ENCODE peak calls at places on chromosomes 7 and 10, in ten cellular contexts. N is upper lobe of right lung, S is GM23338, H is GM13976, B is neural progenitor cell, K is left ventricle myocardium inferior, X is HFF-Myc, C is BJ, W is tibial nerve, E is endothelial cell of umbilical vein. I is an unnamed sample.
A peak's percentile ranks its signal among the peaks of the same experiment; 100 is the strongest.

GRCh38 chr10:118950190-118950658 is 79.3 kb upstream of the NANOS1 start:
- DNase-seq in N (no peak), S (no peak), H (no peak), B (no peak), K (no peak), X (no peak), C (no peak), W (no peak), E (peak; percentile 53), I (no peak)

GRCh38 chr10:114911801-114912479 is 26.1 kb upstream of the TRUB1 start:
- DNase-seq in N (no peak), S (no peak), H (no peak), B (peak; percentile 11), K (no peak), X (no peak), C (no peak), W (no peak), E (peak; percentile 10), I (no peak)

GRCh38 chr10:12177642-12178041 is 18.0 kb downstream of the NUDT5 start:
- DNase-seq in N (no peak), S (no peak), H (no peak), B (no peak), K (no peak), X (no peak), C (no peak), W (no peak), E (no peak), I (no peak)

GRCh38 chr10:63866747-63867140 is 345.5 kb downstream of the REEP3 start:
- DNase-seq in N (no peak), S (peak; percentile 26), H (no peak), B (peak; percentile 11), K (no peak), X (peak; percentile 11), C (no peak), W (no peak), E (peak; percentile 45), I (no peak)

GRCh38 chr7:121072826-121073225 is 84.3 kb downstream of the CPED1 start:
- DNase-seq in N (no peak), S (no peak), H (no peak), B (no peak), K (no peak), X (no peak), C (no peak), W (no peak), E (no peak), I (no peak)

GRCh38 chr10:77599651-77600050 is 38.0 kb downstream of the KCNMA1 start:
- DNase-seq in N (no peak), S (no peak), H (no peak), B (no peak), K (no peak), X (no peak), C (no peak), W (no peak), E (no peak), I (no peak)

GRCh38 chr10:13087986-13088618 is 11.9 kb upstream of the OPTN start:
- DNase-seq in N (no peak), S (no peak), H (no peak), B (no peak), K (no peak), X (no peak), C (peak; percentile 55), W (peak; percentile 31), E (no peak), I (no peak)

GRCh38 chr7:153530441-153530840 is 521.8 kb upstream of the DPP6 start:
- DNase-seq in N (no peak), S (no peak), H (no peak), B (no peak), K (no peak), X (no peak), C (no peak), W (no peak), E (no peak), I (no peak)

GRCh38 chr10:113454341-113455061 is 98.4 kb upstream of the HABP2 start:
- DNase-seq in N (peak; percentile 79), S (peak; percentile 89), H (peak; percentile 60), B (peak; percentile 77), K (peak; percentile 33), X (no peak), C (no peak), W (peak; percentile 55), E (peak; percentile 36), I (no peak)

GRCh38 chr10:131576341-131577177 is 265.0 kb upstream of the TCERG1L start:
- DNase-seq in N (no peak), S (no peak), H (no peak), B (no peak), K (no peak), X (no peak), C (no peak), W (no peak), E (no peak), I (no peak)

GRCh38 chr10:24039897-24040296 is 169.0 kb upstream of the KIAA1217 start:
- DNase-seq in N (no peak), S (no peak), H (no peak), B (no peak), K (no peak), X (no peak), C (no peak), W (no peak), E (no peak), I (no peak)

GRCh38 chr7:129401968-129402860 is 32.0 kb upstream of the STRIP2 start:
- DNase-seq in N (no peak), S (no peak), H (peak; percentile 35), B (no peak), K (no peak), X (no peak), C (no peak), W (no peak), E (no peak), I (no peak)
- TF ChIP-seq CTCF in N (no peak), S (no peak), H (peak; percentile 25), B (no peak), K (no peak), X (no peak), C (no peak), W (no peak), E (no peak), I (no peak)

GRCh38 chr7:73978681-73979563 is 49.1 kb upstream of the ELN start:
- DNase-seq in N (peak; percentile 81), S (peak; percentile 85), H (peak; percentile 78), B (peak; percentile 49), K (no peak), X (no peak), C (no peak), W (no peak), E (peak; percentile 24), I (peak; percentile 79)
- TF ChIP-seq CTCF in N (peak; percentile 33), S (peak; percentile 78), H (peak; percentile 29), B (peak; percentile 54), K (peak; percentile 53), X (peak; percentile 53), C (peak; percentile 45), W (peak; percentile 42), E (peak; percentile 50), I (peak; percentile 56)

GRCh38 chr7:95716357-95717122 is 55.8 kb upstream of the DYNC1I1 start:
- DNase-seq in N (no peak), S (no peak), H (no peak), B (no peak), K (no peak), X (no peak), C (no peak), W (no peak), E (no peak), I (no peak)

GRCh38 chr7:95715274-95715673 is 57.1 kb upstream of the DYNC1I1 start:
- DNase-seq in N (no peak), S (no peak), H (peak; percentile 31), B (no peak), K (no peak), X (no peak), C (no peak), W (no peak), E (no peak), I (no peak)

GRCh38 chr7:95723583-95724180 is 48.7 kb upstream of the DYNC1I1 start:
- DNase-seq in N (no peak), S (peak; percentile 77), H (peak; percentile 28), B (peak; percentile 77), K (no peak), X (no peak), C (peak; percentile 4), W (peak; percentile 25), E (peak; percentile 76), I (no peak)

DNA sequence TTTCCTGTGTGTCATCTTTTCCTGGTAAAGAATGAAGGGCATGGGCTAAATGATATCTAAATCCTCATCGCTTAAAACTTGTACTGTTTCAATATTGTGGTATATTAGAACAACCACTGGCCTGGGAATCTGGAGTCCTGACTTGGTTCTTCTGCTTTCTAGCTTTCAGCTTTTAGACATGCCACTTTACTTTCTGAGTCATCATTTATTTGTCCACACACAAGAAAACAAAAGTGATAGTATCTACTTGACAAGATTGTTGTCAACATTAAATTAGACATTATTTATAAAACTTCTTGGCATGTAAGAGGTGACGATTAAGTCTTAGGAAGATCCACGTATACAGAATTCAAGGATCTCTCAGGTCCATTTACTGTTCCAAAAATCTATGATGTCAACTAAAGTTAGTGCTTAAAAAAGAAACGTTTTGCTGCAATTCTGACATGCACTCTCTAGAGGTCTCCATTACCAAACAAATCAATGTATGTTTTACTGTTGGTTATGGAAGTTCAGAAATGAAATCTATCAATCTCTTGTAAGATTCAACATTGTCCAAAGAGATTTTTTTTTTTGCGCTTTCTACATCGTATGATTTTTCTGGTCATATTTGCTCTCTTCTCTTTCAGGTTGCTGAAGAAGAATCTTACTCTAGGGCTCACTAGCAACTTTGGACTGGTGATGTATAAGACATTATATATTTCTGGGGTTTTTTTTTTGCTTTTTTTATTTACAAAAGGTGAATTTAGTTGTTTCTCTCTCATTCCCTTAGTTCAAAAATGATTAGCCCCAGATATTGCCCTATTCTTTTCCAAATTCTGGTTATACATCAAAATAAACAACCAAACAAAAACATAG is 53.6 kb upstream of the DYNC1I1 start:
- DNase-seq in N (no peak), S (peak; percentile 11), H (peak; percentile 23), B (no peak), K (no peak), X (no peak), C (no peak), W (no peak), E (peak; percentile 50), I (no peak)
- TF ChIP-seq CTCF in N (peak; percentile 29), S (peak; percentile 70), H (no peak), B (peak; percentile 50), K (peak; percentile 52), X (no peak), C (peak; percentile 26), W (peak; percentile 16), E (peak; percentile 23), I (peak; percentile 86)

GRCh38 chr10:128281343-128281742 is 155.1 kb upstream of the MKI67 start:
- DNase-seq in N (no peak), S (no peak), H (no peak), B (no peak), K (no peak), X (no peak), C (no peak), W (no peak), E (no peak), I (no peak)

GRCh38 chr10:128277267-128277666 is 151.0 kb upstream of the MKI67 start:
- DNase-seq in N (no peak), S (no peak), H (no peak), B (no peak), K (no peak), X (no peak), C (no peak), W (no peak), E (no peak), I (no peak)

GRCh38 chr10:128278362-128278761 is 152.1 kb upstream of the MKI67 start:
- DNase-seq in N (no peak), S (no peak), H (no peak), B (no peak), K (no peak), X (no peak), C (no peak), W (no peak), E (no peak), I (no peak)

GRCh38 chr10:128275405-128275804 is 149.2 kb upstream of the MKI67 start:
- DNase-seq in N (no peak), S (no peak), H (no peak), B (no peak), K (no peak), X (no peak), C (no peak), W (no peak), E (no peak), I (no peak)

GRCh38 chr10:128280271-128280670 is 154.0 kb upstream of the MKI67 start:
- DNase-seq in N (no peak), S (no peak), H (no peak), B (no peak), K (no peak), X (no peak), C (no peak), W (no peak), E (no peak), I (no peak)
- TF ChIP-seq CTCF in N (no peak), S (no peak), H (no peak), B (no peak), K (no peak), X (no peak), C (no peak), W (no peak), E (no peak), I (no peak)